ENCODE peak calls at places on chromosome 1, in nine cellular contexts. D, F, W, Q, H, X, C, R and K are unnamed samples.

GRCh38 chr1:25580933-25581332 is 35.7 kb upstream of the MAN1C1 start:
- DNase-seq in X (no peak), R (no peak), D (no peak), C (peak; percentile 59), Q (peak; percentile 65), F (no peak), H (no peak), W (no peak), K (no peak)

GRCh38 chr1:145804235-145805045 is 19.5 kb downstream of the RNF115 start:
- DNase-seq in X (no peak), F (no peak), Q (no peak), R (no peak), C (no peak), H (no peak), D (no peak), W (no peak), K (no peak)

GRCh38 chr1:37323486-37324377 is 150.6 kb upstream of the ZC3H12A start:
- DNase-seq in C (peak; percentile 65), D (no peak), F (no peak), H (peak; percentile 20), Q (peak; percentile 66), R (no peak), X (peak; percentile 58), W (no peak), K (no peak)

GRCh38 chr1:32651461-32652073 is 559 bp downstream of the RBBP4 start:
- DNase-seq in F (no peak), C (no peak), X (no peak), D (no peak), H (no peak), Q (no peak), R (no peak), W (no peak), K (no peak)

GRCh38 chr1:88875595-88875994 is 15.8 kb downstream of the GTF2B start:
- DNase-seq in X (no peak), R (no peak), D (no peak), W (no peak), H (no peak), F (no peak), C (no peak), Q (no peak), K (no peak)

GRCh38 chr1:64906447-64906846 is 59.9 kb downstream of the JAK1 start:
- DNase-seq in F (no peak), D (no peak), Q (no peak), C (no peak), R (no peak), W (no peak), X (no peak), H (no peak), K (no peak)

GRCh38 chr1:198297281-198297680 is 140.5 kb downstream of the NEK7 start:
- DNase-seq in F (no peak), H (no peak), X (no peak), C (no peak), D (no peak), R (no peak), Q (no peak), W (no peak), K (no peak)

GRCh38 chr1:96538001-96538649 is 183.5 kb upstream of the PTBP2 start:
- DNase-seq in D (peak; percentile 50), X (no peak), W (no peak), C (no peak), H (peak; percentile 80), R (no peak), Q (no peak), F (peak; percentile 17), K (peak; percentile 65)

GRCh38 chr1:203537806-203538464 is 44.0 kb downstream of the OPTC start:
- DNase-seq in W (no peak), R (no peak), D (no peak), Q (no peak), X (no peak), H (peak; percentile 75), F (peak; percentile 41), C (no peak), K (no peak)
- H3K27ac ChIP-seq in W (no peak overlapping the region), R (no peak overlapping the region), D (no peak overlapping the region), Q (no peak overlapping the region), X (no peak overlapping the region), H (peak overlapping the region; percentile 60), F (peak overlapping the region; percentile 86), C (no peak overlapping the region), K (peak overlapping the region; percentile 24)

GRCh38 chr1:234958702-234959649 is 169.7 kb downstream of the TOMM20 start:
- DNase-seq in Q (no peak), F (no peak), W (no peak), R (no peak), H (no peak), X (no peak), C (no peak), D (no peak), K (no peak)

GRCh38 chr1:234963180-234963903 is 165.3 kb downstream of the TOMM20 start:
- DNase-seq in D (peak; percentile 71), Q (peak; percentile 97), W (peak; percentile 93), C (no peak), H (peak; percentile 86), X (no peak), R (peak; percentile 91), F (no peak), K (peak; percentile 85)

GRCh38 chr1:234962340-234962989 is 166.2 kb downstream of the TOMM20 start:
- DNase-seq in Q (no peak), F (peak; percentile 73), R (no peak), X (no peak), H (peak; percentile 98), D (no peak), C (no peak), W (no peak), K (peak; percentile 60)

GRCh38 chr1:234961468-234962339 is 166.9 kb downstream of the TOMM20 start:
- DNase-seq in H (peak; percentile 99), C (no peak), R (no peak), Q (no peak), F (no peak), X (no peak), W (no peak), D (no peak), K (no peak)

GRCh38 chr1:234960722-234961467 is 167.7 kb downstream of the TOMM20 start:
- DNase-seq in D (no peak), C (no peak), Q (no peak), H (no peak), W (peak; percentile 69), F (no peak), R (no peak), X (no peak), K (peak; percentile 64)
- H3K4me1 ChIP-seq in D (peaks cover 62% of the 10 kb centered on the region), C (peaks cover 37% of the 10 kb centered on the region), Q (peaks cover 100% of the 10 kb centered on the region), H (peaks cover 44% of the 10 kb centered on the region), W (peaks cover 18% of the 10 kb centered on the region), F (peaks cover 11% of the 10 kb centered on the region), R (peaks cover 9% of the 10 kb centered on the region), X (peaks cover 29% of the 10 kb centered on the region), K (peaks cover 49% of the 10 kb centered on the region)

GRCh38 chr1:110186558-110186957 is 23.6 kb upstream of the KCNC4 start:
- DNase-seq in F (no peak), C (no peak), D (no peak), X (no peak), H (no peak), R (no peak), W (no peak), Q (no peak), K (no peak)

GRCh38 chr1:110189181-110189580 is 20.9 kb upstream of the KCNC4 start:
- DNase-seq in C (no peak), R (no peak), D (no peak), W (no peak), Q (no peak), F (no peak), H (no peak), X (no peak), K (no peak)

GRCh38 chr1:110187139-110187890 is 22.8 kb upstream of the KCNC4 start:
- DNase-seq in D (no peak), H (no peak), F (no peak), X (no peak), R (peak; percentile 58), Q (no peak), C (no peak), W (no peak), K (peak; percentile 86)

GRCh38 chr1:110190282-110190929 is 19.7 kb upstream of the KCNC4 start:
- DNase-seq in H (no peak), C (no peak), F (no peak), R (peak; percentile 76), Q (no peak), W (peak; percentile 78), X (no peak), D (no peak), K (peak; percentile 46)

DNA sequence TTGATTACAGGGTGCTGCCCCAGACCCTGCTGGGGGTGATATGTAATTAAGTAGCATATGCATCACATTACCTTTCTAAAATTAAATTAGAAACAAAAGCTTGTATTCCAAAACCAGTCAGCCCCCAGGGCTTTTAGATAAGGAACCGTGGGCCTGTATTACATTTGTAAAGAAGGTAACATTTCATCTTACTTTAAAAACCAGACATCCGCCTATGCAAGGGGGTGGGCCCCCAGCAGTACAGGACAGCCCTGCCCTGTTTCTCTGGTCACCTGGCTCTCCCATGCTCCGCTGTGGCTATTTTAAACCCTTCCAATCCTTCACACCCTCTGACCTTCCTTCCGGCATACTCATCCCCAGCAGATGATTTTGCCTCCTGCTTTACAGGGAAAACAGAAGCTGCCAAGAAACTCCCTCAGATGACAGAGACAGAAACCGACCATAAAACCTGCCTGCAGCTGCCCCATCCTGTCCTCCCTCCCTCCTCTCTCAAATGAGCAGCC is 21.9 kb upstream of the KCNC4 start:
- DNase-seq in X (no peak), F (peak; percentile 41), W (no peak), D (peak; percentile 29), C (no peak), R (peak; percentile 46), H (no peak), Q (no peak), K (no peak)
- H3K27ac ChIP-seq in X (no peak overlapping the region), F (peak overlapping the region; percentile 9), W (peak overlapping the region; percentile 53), D (peak overlapping the region; percentile 58), C (no peak overlapping the region), R (peak overlapping the region; percentile 84), H (no peak overlapping the region), Q (peak overlapping the region; percentile 26), K (peak overlapping the region; percentile 91)

GRCh38 chr1:232973652-232974611 is 23.5 kb downstream of the NTPCR start:
- DNase-seq in H (no peak), X (no peak), C (no peak), W (no peak), F (no peak), Q (no peak), D (no peak), R (no peak), K (no peak)

GRCh38 chr1:232968396-232968795 is 18.0 kb downstream of the NTPCR start:
- DNase-seq in D (no peak), R (no peak), H (no peak), F (no peak), X (no peak), Q (no peak), C (no peak), W (no peak), K (no peak)

GRCh38 chr1:232968965-232969364 is 18.6 kb downstream of the NTPCR start:
- DNase-seq in X (no peak), C (no peak), H (peak; percentile 56), D (peak; percentile 91), F (no peak), W (peak; percentile 71), R (peak; percentile 79), Q (no peak), K (no peak)

GRCh38 chr1:232969791-232970190 is 19.4 kb downstream of the NTPCR start:
- DNase-seq in W (no peak), H (no peak), X (no peak), C (no peak), D (no peak), F (no peak), R (no peak), Q (no peak), K (no peak)

DNA sequence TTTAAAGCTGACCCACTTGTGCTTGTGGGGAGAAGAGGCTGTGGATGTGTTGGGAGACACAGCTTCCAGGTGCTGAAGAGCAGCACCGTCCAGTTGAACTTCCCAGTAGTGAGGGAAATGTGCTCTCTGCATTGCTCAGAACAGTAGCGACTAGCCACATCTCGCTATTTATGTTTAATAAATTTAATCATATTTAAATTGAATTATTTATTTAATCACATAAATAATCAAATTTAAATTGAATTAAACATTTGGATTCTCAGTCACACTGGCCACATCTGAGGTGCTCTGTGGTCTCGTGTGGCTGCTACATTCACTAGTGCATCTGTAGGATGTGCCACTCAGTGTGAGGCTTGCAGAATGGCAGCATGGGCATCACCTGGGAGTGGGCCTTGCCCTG is 20.1 kb downstream of the NTPCR start:
- DNase-seq in X (no peak), F (no peak), R (no peak), C (no peak), W (no peak), D (no peak), H (no peak), Q (no peak), K (no peak)
- H3K4me1 ChIP-seq in X (peaks cover 2% of the 10 kb centered on the region), F (no peaks in the 10 kb centered on the region), R (no peaks in the 10 kb centered on the region), C (no peaks in the 10 kb centered on the region), W (peaks cover 8% of the 10 kb centered on the region), D (peaks cover 18% of the 10 kb centered on the region), H (no peaks in the 10 kb centered on the region), Q (peaks cover 4% of the 10 kb centered on the region), K (peaks cover 3% of the 10 kb centered on the region)